ENCODE peak calls at places on chromosomes 4 and X, in four cellular contexts. M is A549, G is HepG2, S is SK-N-SH. A is an unnamed sample.

GRCh38 chr4:140645614-140646412 is 77.1 kb upstream of the UCP1 start:
- DNase-seq in M (no peak), G (peak), S (no peak), A (no peak)

GRCh38 chrX:40096395-40097091 is 1.2 kb downstream of the BCOR start:
- DNase-seq in M (peak), G (no peak), S (peak), A (no peak)

GRCh38 chr4:109301691-109302365 is 630 bp downstream of the COL25A1 start:
- DNase-seq in M (no peak), G (no peak), S (peak), A (no peak)

GRCh38 chr4:2067446-2068197 is 8.5 kb downstream of the NAT8L start:
- DNase-seq in M (no peak), G (no peak), S (no peak), A (no peak)

GRCh38 chrX:121579016-121579760 is 531.8 kb downstream of the GLUD2 start:
- DNase-seq in M (no peak), G (peak), S (peak), A (peak)

GRCh38 chrX:24703185-24703494 is 9.4 kb downstream of the POLA1 start:
- DNase-seq in M (no peak), G (no peak), S (no peak), A (no peak)

GRCh38 chr4:110195561-110196205 is 2.7 kb downstream of the ELOVL6 start:
- DNase-seq in M (peak), G (no peak), S (no peak), A (no peak)

GRCh38 chr4:22850630-22851029 is 157.9 kb downstream of the GBA3 start:
- DNase-seq in M (no peak), G (no peak), S (no peak), A (no peak)

GRCh38 chrX:97267376-97267775 is 383.7 kb downstream of the RPA4 start:
- DNase-seq in M (no peak), G (no peak), S (no peak), A (no peak)

GRCh38 chr4:17577660-17578481 is 873 bp downstream of the LAP3 start:
- DNase-seq in M (peak), G (no peak), S (peak), A (no peak)

GRCh38 chrX:71992711-71993110 is 82.1 kb downstream of the NHSL2 start:
- DNase-seq in M (no peak), G (no peak), S (no peak), A (no peak)

GRCh38 chrX:51641421-51642021 is 22.8 kb upstream of the CENPVL3 start:
- DNase-seq in M (peak), G (peak), S (peak), A (no peak)

GRCh38 chr4:27684501-27685077 is 823.9 kb downstream of the STIM2 start:
- DNase-seq in M (no peak), G (peak), S (peak), A (no peak)

GRCh38 chr4:177051473-177052060 is 258.1 kb upstream of the NEIL3 start:
- DNase-seq in M (peak), G (peak), S (peak), A (no peak)

GRCh38 chr4:105990933-105991332 is 95.7 kb downstream of the NPNT start:
- DNase-seq in M (no peak), G (no peak), S (peak), A (no peak)

GRCh38 chrX:108699368-108699767 is 37.0 kb downstream of the IRS4 start:
- DNase-seq in M (peak), G (peak), S (peak), A (peak)

GRCh38 chrX:41381685-41382084 is 47.7 kb downstream of the DDX3X start:
- DNase-seq in M (peak), G (peak), S (no peak), A (no peak)

GRCh38 chr4:5510506-5510905 is 197.9 kb downstream of the EVC2 start:
- DNase-seq in M (no peak), G (no peak), S (no peak), A (no peak)

GRCh38 chrX:24676403-24677024 is 17.2 kb upstream of the POLA1 start:
- DNase-seq in M (peak), G (no peak), S (peak), A (no peak)

GRCh38 chr4:141002323-141002805 is 130.9 kb downstream of the RNF150 start:
- DNase-seq in M (no peak), G (no peak), S (no peak), A (no peak)

GRCh38 chrX:150854856-150855255 is 43.6 kb downstream of the CD99L2 start:
- DNase-seq in M (no peak), G (no peak), S (no peak), A (no peak)

GRCh38 chrX:47572773-47573333 is 9.4 kb upstream of the TIMP1 start:
- DNase-seq in M (no peak), G (no peak), S (no peak), A (no peak)

GRCh38 chrX:10769696-10770619 is 149.6 kb upstream of the MID1 start:
- DNase-seq in M (no peak), G (no peak), S (no peak), A (no peak)

GRCh38 chr4:145679991-145680455 is at the start of gene C4orf51:
- DNase-seq in M (no peak), G (peak), S (no peak), A (no peak)

GRCh38 chr4:84479663-84480062 is 19.4 kb downstream of the NKX6-1 start:
- DNase-seq in M (no peak), G (no peak), S (no peak), A (no peak)

DNA sequence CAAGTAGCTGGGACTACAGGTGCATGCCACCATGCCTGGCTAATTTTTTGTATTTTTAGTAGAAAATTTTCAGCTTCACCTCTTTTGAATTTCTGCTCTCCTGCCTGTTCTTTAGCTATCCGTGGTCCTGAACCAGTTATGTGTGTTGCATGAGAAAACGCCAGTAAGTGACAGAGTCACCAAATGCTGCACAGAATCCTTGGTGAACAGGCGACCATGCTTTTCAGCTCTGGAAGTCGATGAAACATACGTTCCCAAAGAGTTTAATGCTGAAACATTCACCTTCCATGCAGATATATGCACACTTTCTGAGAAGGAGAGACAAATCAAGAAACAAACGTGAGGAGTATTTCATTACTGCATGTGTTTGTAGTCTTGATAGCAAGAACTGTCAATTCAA is 13.9 kb downstream of the ALB start:
- DNase-seq in M (no peak), G (no peak), S (no peak), A (no peak)
- TF ChIP-seq PBX3 in M (no peak), G (peak), S (no peak), A (no peak)

GRCh38 chr4:25367004-25367621 is 9.9 kb upstream of the ANAPC4 start:
- DNase-seq in M (no peak), G (no peak), S (peak), A (no peak)
- TF ChIP-seq PBX3 in M (no peak), G (no peak), S (no peak), A (no peak)

GRCh38 chr4:159352609-159353008 is 249.7 kb downstream of the RAPGEF2 start:
- DNase-seq in M (no peak), G (no peak), S (no peak), A (no peak)
- TF ChIP-seq PBX3 in M (no peak), G (no peak), S (no peak), A (no peak)

GRCh38 chrX:85109235-85109634 is 105.6 kb downstream of the APOOL start:
- DNase-seq in M (peak), G (peak), S (peak), A (no peak)

GRCh38 chrX:85111347-85111746 is 107.7 kb downstream of the APOOL start:
- DNase-seq in M (no peak), G (no peak), S (peak), A (no peak)

GRCh38 chrX:85112270-85112669 is 108.6 kb downstream of the APOOL start:
- DNase-seq in M (no peak), G (no peak), S (no peak), A (no peak)

GRCh38 chrX:85107407-85107806 is 103.7 kb downstream of the APOOL start:
- DNase-seq in M (no peak), G (no peak), S (no peak), A (no peak)

GRCh38 chrX:85108165-85108564 is 104.5 kb downstream of the APOOL start:
- DNase-seq in M (no peak), G (no peak), S (no peak), A (no peak)
- TF ChIP-seq PBX3 in M (no peak), G (no peak), S (no peak), A (no peak)

DNA sequence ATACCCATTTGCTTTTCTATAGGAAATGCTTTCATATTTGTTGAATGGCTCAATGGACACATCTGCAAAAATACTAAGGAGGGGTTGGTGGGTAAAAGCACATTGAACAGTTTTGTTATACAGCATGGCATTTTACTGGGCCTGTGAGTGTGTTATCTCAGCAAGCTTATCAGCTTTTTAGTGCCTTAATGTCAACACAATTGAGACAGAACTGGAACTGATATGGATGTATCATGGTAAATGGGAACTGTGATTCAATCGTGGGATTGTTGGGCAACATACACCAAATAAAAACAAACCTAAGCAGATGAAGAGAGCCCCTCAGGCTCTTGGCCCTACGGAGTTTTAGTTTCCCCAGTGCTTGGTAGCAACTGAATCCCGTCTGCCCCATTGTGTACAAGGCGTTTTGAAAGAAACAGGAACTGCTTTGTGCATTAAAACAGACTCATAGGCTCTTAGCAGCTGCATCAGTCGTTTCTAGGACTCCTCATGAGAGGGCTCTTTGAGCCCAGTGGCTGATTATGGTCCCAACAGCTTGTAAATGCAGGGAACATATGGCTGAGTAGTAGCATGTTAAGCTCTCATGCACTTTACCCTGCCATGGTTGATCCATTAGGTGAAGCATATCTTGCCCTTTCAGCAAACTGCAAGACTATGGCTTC is 7.3 kb downstream of the GPR119 start:
- DNase-seq in M (no peak), G (no peak), S (peak), A (no peak)
- TF ChIP-seq PBX3 in M (no peak), G (no peak), S (no peak), A (no peak)

GRCh38 chr4:185221491-185221890 is 12.1 kb downstream of the SNX25 start:
- DNase-seq in M (no peak), G (no peak), S (no peak), A (no peak)

GRCh38 chr4:185221912-185222311 is 12.5 kb downstream of the SNX25 start:
- DNase-seq in M (no peak), G (no peak), S (no peak), A (no peak)

GRCh38 chr4:185218312-185218711 is 8.9 kb downstream of the SNX25 start:
- DNase-seq in M (no peak), G (no peak), S (no peak), A (no peak)

GRCh38 chr4:185217390-185217985 is 8.1 kb downstream of the SNX25 start:
- DNase-seq in M (no peak), G (no peak), S (no peak), A (no peak)

GRCh38 chr4:185219551-185220344 is 10.3 kb downstream of the SNX25 start:
- DNase-seq in M (no peak), G (no peak), S (no peak), A (no peak)
- TF ChIP-seq PBX3 in M (no peak), G (no peak), S (no peak), A (no peak)

DNA sequence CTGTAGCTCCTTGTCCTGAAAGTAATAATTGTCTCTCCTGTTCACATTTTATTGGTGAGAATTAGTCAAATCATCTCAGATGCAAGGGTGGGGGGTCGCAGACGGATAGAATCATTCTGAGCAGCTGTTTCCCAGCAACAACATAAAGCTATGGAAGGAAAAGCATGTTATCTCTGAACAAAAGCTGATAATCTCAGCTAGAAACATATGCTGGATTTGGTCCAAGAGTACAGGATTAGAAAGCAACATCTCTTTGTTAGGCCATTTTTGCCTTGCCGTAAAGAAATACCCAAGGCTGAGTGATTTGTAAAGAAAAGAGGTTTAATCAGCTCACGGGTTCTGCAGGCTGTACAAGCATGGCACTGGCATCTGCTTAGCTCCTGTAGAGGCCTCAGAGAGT is 472.8 kb upstream of the BOD1L1 start:
- DNase-seq in M (no peak), G (no peak), S (peak), A (no peak)
- TF ChIP-seq PBX3 in M (no peak), G (no peak), S (no peak), A (no peak)

A was measured in GM12878.